ENCODE peak calls at places on chromosomes 13 and 19, in ten cellular contexts. B, M, E, F, T, Y, H, W, R and X are unnamed samples.
A peak's percentile ranks its signal among the peaks of the same experiment; 100 is the strongest.

GRCh38 chr13:49303533-49304252 is 56.0 kb downstream of the CDADC1 start:
- DNase-seq in B (no peak), M (peak; percentile 48), E (peak; percentile 62), F (no peak), T (no peak), Y (peak; percentile 65), H (no peak), W (no peak), R (no peak), X (no peak)

GRCh38 chr13:104779311-104779710 is 1713.1 kb upstream of the SLC10A2 start:
- DNase-seq in B (no peak), M (no peak), E (no peak), F (peak; percentile 35), T (no peak), Y (no peak), H (no peak), W (peak; percentile 38), R (peak; percentile 29), X (peak; percentile 19)

GRCh38 chr19:8306235-8307054 is 1.7 kb downstream of the CD320 start:
- DNase-seq in B (no peak), M (peak; percentile 5), E (peak; percentile 60), F (no peak), T (no peak), Y (peak; percentile 60), H (peak; percentile 14), W (no peak), R (no peak), X (no peak)

GRCh38 chr19:7582446-7582845 is 13.2 kb upstream of the CAMSAP3 start:
- DNase-seq in B (no peak), M (no peak), E (no peak), F (no peak), T (no peak), Y (no peak), H (no peak), W (no peak), R (no peak), X (no peak)

GRCh38 chr13:70568571-70568970 is 460.3 kb upstream of the KLHL1 start:
- DNase-seq in B (peak; percentile 8), M (no peak), E (no peak), F (peak; percentile 63), T (no peak), Y (no peak), H (no peak), W (peak; percentile 49), R (no peak), X (peak; percentile 0)

GRCh38 chr19:58356236-58356970 is 3.1 kb upstream of the A1BG start:
- DNase-seq in B (no peak), M (no peak), E (no peak), F (peak; percentile 82), T (no peak), Y (no peak), H (no peak), W (no peak), R (no peak), X (no peak)

GRCh38 chr19:18701250-18701608 is 17.7 kb downstream of the CRTC1 start:
- DNase-seq in B (no peak), M (no peak), E (no peak), F (no peak), T (no peak), Y (no peak), H (no peak), W (no peak), R (no peak), X (no peak)

GRCh38 chr13:32538234-32538620 is 368 bp downstream of the N4BP2L2 start:
- DNase-seq in B (peak; percentile 49), M (peak; percentile 39), E (peak; percentile 71), F (no peak), T (peak; percentile 36), Y (peak; percentile 20), H (no peak), W (peak; percentile 15), R (peak; percentile 5), X (no peak)

GRCh38 chr19:11652492-11652891 is 55.2 kb downstream of the ZNF627 start:
- DNase-seq in B (no peak), M (no peak), E (no peak), F (no peak), T (no peak), Y (no peak), H (no peak), W (no peak), R (no peak), X (no peak)

GRCh38 chr19:11656535-11656934 is 59.3 kb downstream of the ZNF627 start:
- DNase-seq in B (no peak), M (no peak), E (no peak), F (no peak), T (no peak), Y (no peak), H (no peak), W (no peak), R (no peak), X (no peak)

GRCh38 chr19:11651062-11651461 is 53.8 kb downstream of the ZNF627 start:
- DNase-seq in B (no peak), M (no peak), E (no peak), F (no peak), T (no peak), Y (no peak), H (no peak), W (no peak), R (no peak), X (no peak)

GRCh38 chr19:11649941-11650340 is 52.7 kb downstream of the ZNF627 start:
- DNase-seq in B (no peak), M (no peak), E (no peak), F (no peak), T (no peak), Y (no peak), H (no peak), W (no peak), R (no peak), X (no peak)

DNA sequence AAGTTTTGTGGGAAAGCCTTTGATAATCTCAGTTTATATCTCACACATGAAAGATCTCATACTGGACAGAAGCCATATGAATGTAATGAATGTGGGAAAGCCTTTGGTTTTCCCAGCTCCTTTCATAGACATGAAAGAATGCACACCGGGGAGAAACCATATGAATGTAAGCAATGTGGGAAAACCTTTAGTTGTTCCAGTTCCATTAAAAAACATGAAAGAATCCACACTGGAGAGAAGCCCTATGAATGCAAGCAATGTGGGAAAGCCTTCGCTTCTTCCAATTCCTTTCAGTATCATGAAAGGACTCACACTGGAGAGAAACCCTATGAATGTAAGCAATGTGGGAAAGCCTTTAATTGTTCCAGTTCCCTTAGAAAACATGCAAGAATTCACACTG is 54.8 kb downstream of the ZNF627 start:
- DNase-seq in B (no peak), M (no peak), E (no peak), F (peak; percentile 11), T (no peak), Y (no peak), H (no peak), W (no peak), R (no peak), X (no peak)
- H3K4me3 ChIP-seq in B (no peak overlapping the region), M (no peak overlapping the region), E (no peak overlapping the region), F (no peak overlapping the region), T (no peak overlapping the region), Y (no peak overlapping the region), H (no peak overlapping the region), W (no peak overlapping the region), R (no peak overlapping the region), X (no peak overlapping the region)

DNA sequence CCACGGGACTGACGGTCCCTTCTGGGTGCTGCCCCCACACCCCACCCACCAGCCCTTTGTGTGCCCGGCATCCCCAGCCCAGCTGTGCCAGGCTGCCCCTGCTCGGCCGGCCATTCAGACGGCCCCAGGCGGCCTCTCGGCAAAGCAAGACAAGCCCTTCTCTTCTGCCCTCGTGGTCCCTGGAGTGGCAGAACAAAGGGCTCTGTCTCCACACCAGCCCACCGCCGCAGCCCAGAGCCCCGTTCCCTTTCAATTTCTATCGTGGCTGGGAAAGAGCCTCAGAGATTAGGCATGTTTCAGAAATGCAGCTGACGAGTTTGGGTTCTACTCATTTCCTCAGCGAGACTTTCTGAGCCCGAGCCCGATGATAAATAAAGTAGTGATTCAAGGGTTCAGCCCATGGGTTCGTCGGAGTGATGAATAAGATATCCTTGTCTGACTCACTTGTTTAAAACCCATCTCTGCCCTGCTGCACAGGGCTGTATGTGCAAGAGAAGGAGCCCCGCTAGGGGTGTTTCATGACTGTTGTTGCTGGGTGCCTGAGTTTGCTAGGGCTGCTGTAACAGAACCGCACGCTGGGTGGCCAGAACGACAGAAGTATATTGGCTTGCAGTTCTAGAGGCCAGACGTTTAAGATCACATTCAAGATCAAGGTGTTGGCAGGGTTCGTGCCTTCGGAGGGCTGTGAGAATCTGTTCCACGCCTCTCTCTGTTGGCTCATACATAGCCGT is 4.3 kb downstream of the MYO9B start:
- DNase-seq in B (no peak), M (peak; percentile 64), E (peak; percentile 96), F (no peak), T (peak; percentile 78), Y (no peak), H (peak; percentile 90), W (peak; percentile 92), R (peak; percentile 95), X (peak; percentile 92)
- TF ChIP-seq CTCF in B (no peak), M (peak; percentile 56), E (peak; percentile 87), F (no peak), T (peak; percentile 75), Y (no peak), H (peak; percentile 70), W (peak; percentile 79), R (peak; percentile 77), X (peak; percentile 73)

GRCh38 chr13:30748717-30749116 is 13.4 kb downstream of the ALOX5AP start:
- DNase-seq in B (no peak), M (no peak), E (no peak), F (no peak), T (no peak), Y (no peak), H (no peak), W (no peak), R (no peak), X (no peak)

GRCh38 chr13:30752991-30753616 is 17.8 kb downstream of the ALOX5AP start:
- DNase-seq in B (no peak), M (no peak), E (no peak), F (no peak), T (no peak), Y (no peak), H (no peak), W (no peak), R (no peak), X (no peak)

GRCh38 chr13:30750036-30750435 is 14.7 kb downstream of the ALOX5AP start:
- DNase-seq in B (no peak), M (no peak), E (no peak), F (no peak), T (no peak), Y (no peak), H (no peak), W (no peak), R (no peak), X (no peak)

GRCh38 chr13:30752201-30752797 is 17.0 kb downstream of the ALOX5AP start:
- DNase-seq in B (no peak), M (peak; percentile 12), E (no peak), F (no peak), T (no peak), Y (no peak), H (no peak), W (no peak), R (no peak), X (no peak)

DNA sequence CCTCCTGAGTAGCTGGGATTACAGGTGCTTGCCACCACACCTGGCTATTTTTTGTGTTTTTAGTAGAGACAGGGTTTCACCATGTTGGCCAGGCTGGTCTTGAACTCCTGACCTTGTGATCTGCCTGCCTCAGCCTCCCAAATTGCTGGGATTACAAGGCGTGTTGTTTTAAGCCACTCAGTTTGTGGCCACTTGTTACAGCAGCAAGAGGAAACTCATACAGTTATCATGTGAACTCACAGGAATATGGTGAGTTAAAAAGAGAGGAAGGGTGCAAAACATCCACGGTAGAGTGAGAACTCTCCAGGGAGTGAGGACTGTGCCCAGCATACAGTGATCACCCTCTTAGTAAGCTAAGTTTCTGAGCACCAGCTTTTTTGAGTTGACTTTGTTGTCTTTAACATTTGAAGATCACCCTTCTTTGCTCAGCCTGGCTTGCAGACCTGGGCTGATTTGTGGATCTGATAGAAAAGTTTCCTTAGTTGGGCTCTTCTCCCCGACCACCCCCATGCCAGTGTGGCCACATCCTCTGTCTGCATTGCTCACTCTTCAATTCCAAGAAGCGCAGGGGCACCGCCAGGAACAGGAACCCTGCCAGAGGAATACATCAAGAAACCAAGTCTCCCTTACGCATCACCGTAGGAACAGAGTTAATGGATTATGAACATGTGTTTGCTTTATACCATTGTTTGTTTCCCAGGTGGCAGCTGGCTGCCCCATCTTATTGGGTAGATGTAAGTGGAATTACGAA is 16.0 kb downstream of the ALOX5AP start:
- DNase-seq in B (no peak), M (no peak), E (no peak), F (no peak), T (no peak), Y (no peak), H (no peak), W (no peak), R (no peak), X (no peak)
- H3K4me3 ChIP-seq in B (no peak overlapping the region), M (no peak overlapping the region), E (no peak overlapping the region), F (no peak overlapping the region), T (no peak overlapping the region), Y (no peak overlapping the region), H (no peak overlapping the region), W (no peak overlapping the region), R (no peak overlapping the region), X (no peak overlapping the region)

GRCh38 chr19:52369463-52370340 is at the start of gene ZNF880:
- DNase-seq in B (peak; percentile 59), M (peak; percentile 95), E (peak; percentile 95), F (peak; percentile 98), T (peak; percentile 72), Y (peak; percentile 96), H (peak; percentile 93), W (peak; percentile 83), R (peak; percentile 37), X (peak; percentile 40)
- TF ChIP-seq CTCF in B (no peak), M (no peak), E (no peak), F (no peak), T (no peak), Y (no peak), H (no peak), W (no peak), R (no peak), X (peak; percentile 24)